ENCODE peak calls at places on chromosomes 13 and 19, in five cellular contexts. W is BJ, D is upper lobe of right lung, H is Panc1, M is thoracic aorta. J is an unnamed sample.

GRCh38 chr13:87677043-87677333 is 5.8 kb downstream of the SLITRK5 start:
- DNase-seq in W (no peak), H (no peak), M (no peak), D (no peak), J (no peak)

GRCh38 chr19:35116085-35116801 is 620 bp downstream of the FXYD3 start:
- DNase-seq in H (no peak), D (no peak), M (no peak), W (no peak), J (no peak)

GRCh38 chr13:48783181-48783630 is 129.5 kb downstream of the CYSLTR2 start:
- DNase-seq in D (peak; percentile 77), W (peak; percentile 88), M (peak; percentile 21), H (peak; percentile 4), J (no peak)

GRCh38 chr19:30340724-30341595 is 31.2 kb upstream of the ZNF536 start:
- DNase-seq in W (no peak), M (no peak), H (no peak), D (no peak), J (no peak)

GRCh38 chr13:42048625-42049453 is at the start of gene DGKH:
- DNase-seq in D (peak; percentile 92), H (no peak), W (no peak), M (peak; percentile 50), J (no peak)

GRCh38 chr19:35090795-35091214 is 24.8 kb upstream of the FXYD3 start:
- DNase-seq in W (no peak), H (no peak), D (no peak), M (no peak), J (no peak)

GRCh38 chr13:60642552-60642951 is 245.5 kb downstream of the TDRD3 start:
- DNase-seq in M (no peak), D (no peak), H (no peak), W (no peak), J (no peak)

GRCh38 chr19:46714523-46715106 is 2.3 kb downstream of the PRKD2 start:
- DNase-seq in H (no peak), D (no peak), M (no peak), W (no peak), J (no peak)

GRCh38 chr19:6357995-6358394 is 3.3 kb upstream of the CLPP start:
- DNase-seq in W (no peak), M (no peak), H (no peak), D (no peak), J (no peak)

GRCh38 chr13:51785592-51786424 is 18.2 kb downstream of the DHRS12 start:
- DNase-seq in M (no peak), W (peak; percentile 38), H (no peak), D (no peak), J (no peak)

GRCh38 chr13:70088926-70089325 is 18.7 kb upstream of the ATXN8OS start:
- DNase-seq in M (no peak), W (no peak), D (no peak), H (no peak), J (no peak)

GRCh38 chr13:84031120-84031519 is 148.8 kb upstream of the SLITRK1 start:
- DNase-seq in H (no peak), W (no peak), M (no peak), D (no peak), J (no peak)

GRCh38 chr13:79780240-79780639 is 299.3 kb downstream of the NDFIP2 start:
- DNase-seq in M (no peak), W (no peak), H (no peak), D (no peak), J (no peak)

GRCh38 chr13:97142452-97142851 is 79.7 kb upstream of the MBNL2 start:
- DNase-seq in D (no peak), H (no peak), W (no peak), M (no peak), J (no peak)

GRCh38 chr19:2048959-2049740 is 1.9 kb downstream of the MKNK2 start:
- DNase-seq in M (no peak), W (no peak), H (no peak), D (peak; percentile 77), J (no peak)

GRCh38 chr19:33386361-33386858 is 12.9 kb downstream of the CEBPG start:
- DNase-seq in M (no peak), H (no peak), D (no peak), W (no peak), J (no peak)

GRCh38 chr19:21482863-21483276 is 22.5 kb upstream of the ZNF429 start:
- DNase-seq in W (no peak), D (peak; percentile 83), M (no peak), H (no peak), J (no peak)

GRCh38 chr13:114106991-114107685 is 25.3 kb downstream of the RASA3 start:
- DNase-seq in D (peak; percentile 51), M (no peak), H (no peak), W (no peak), J (no peak)

GRCh38 chr13:107827840-107828549 is 387.3 kb downstream of the LIG4 start:
- DNase-seq in W (no peak), M (no peak), D (no peak), H (no peak), J (no peak)

GRCh38 chr13:27960362-27961226 is 8.5 kb downstream of the CDX2 start:
- DNase-seq in M (no peak), D (peak; percentile 81), W (no peak), H (no peak), J (no peak)

GRCh38 chr19:14150041-14150769 is 13.8 kb upstream of the ASF1B start:
- DNase-seq in H (no peak), M (no peak), D (no peak), W (no peak), J (no peak)

GRCh38 chr19:56367829-56368711 is 25.3 kb downstream of the ZNF582 start:
- DNase-seq in M (peak; percentile 53), W (peak; percentile 69), H (no peak), D (peak; percentile 95), J (peak; percentile 82)

GRCh38 chr19:14248578-14249011 is 42.6 kb upstream of the ADGRL1 start:
- DNase-seq in D (no peak), M (no peak), W (no peak), H (no peak), J (no peak)

GRCh38 chr19:1171755-1172352 is 2.2 kb downstream of the SBNO2 start:
- DNase-seq in M (no peak), D (no peak), W (no peak), H (no peak), J (no peak)

GRCh38 chr19:46710687-46711086 is 6.2 kb downstream of the PRKD2 start:
- DNase-seq in M (no peak), H (no peak), W (no peak), D (no peak), J (no peak)

GRCh38 chr13:109135018-109135417 is 505.6 kb downstream of the MYO16 start:
- DNase-seq in D (no peak), H (no peak), W (no peak), M (no peak), J (no peak)

GRCh38 chr13:51249767-51250741 is 27.9 kb downstream of the FAM124A start:
- DNase-seq in D (no peak), M (no peak), H (no peak), W (no peak), J (no peak)

GRCh38 chr13:20197361-20197834 is 4.7 kb upstream of the GJB2 start:
- DNase-seq in M (no peak), H (peak; percentile 36), D (no peak), W (no peak), J (no peak)
- TF ChIP-seq CTCF in M (peak; percentile 52), H (peak; percentile 69), D (peak; percentile 80), W (peak; percentile 81), J (peak; percentile 86)

GRCh38 chr19:41424335-41425173 is 2.6 kb downstream of the B3GNT8 start:
- DNase-seq in W (no peak), D (no peak), H (no peak), M (no peak), J (no peak)
- H3K36me3 ChIP-seq in W (peaks cover 24% of the 10 kb centered on the region), D (peaks cover 59% of the 10 kb centered on the region), H (no peaks in the 10 kb centered on the region), M (peaks cover 34% of the 10 kb centered on the region), J (no peaks in the 10 kb centered on the region)

DNA sequence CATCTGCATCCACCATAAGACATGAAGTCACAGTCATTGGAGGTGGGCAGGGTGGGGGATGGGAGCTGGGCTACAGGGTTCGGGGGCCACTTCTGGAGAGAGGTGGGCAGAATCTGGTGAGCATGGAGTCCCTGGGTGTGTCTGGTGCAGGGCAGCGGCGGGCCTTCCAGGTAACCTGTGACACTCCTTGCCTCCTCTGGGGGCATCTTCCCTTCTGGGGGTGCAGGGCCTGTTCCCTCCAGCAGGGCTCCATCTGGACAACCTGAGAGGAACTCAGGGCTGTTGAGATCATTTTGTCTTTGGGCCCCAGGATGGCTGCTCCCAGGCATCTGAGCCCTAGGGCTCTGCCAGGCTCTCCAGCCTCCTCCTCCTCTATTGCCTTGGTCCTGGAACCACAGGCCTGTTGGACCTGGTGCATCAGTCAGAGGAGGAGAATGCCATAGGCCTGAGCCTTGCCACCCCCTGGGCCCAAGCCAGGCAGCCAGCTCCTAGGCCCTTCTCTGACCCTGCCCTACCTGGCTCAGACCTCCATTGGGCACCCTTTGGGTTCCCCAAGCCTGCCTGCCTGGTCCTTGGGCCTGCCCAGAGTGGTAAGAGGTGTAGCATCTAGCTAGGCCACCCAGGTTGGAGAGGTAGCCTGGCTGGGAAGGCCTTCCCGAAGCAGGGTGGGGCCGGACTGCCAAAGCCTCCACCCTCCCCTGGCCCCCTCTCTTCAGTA is 13.4 kb downstream of the LYL1 start:
- DNase-seq in D (no peak), M (no peak), W (no peak), H (no peak), J (no peak)
- TF ChIP-seq CTCF in D (no peak), M (peak; percentile 46), W (peak; percentile 43), H (no peak), J (peak; percentile 45)

GRCh38 chr13:33110713-33111413 is 94.6 kb downstream of the KL start:
- DNase-seq in H (no peak), D (no peak), M (no peak), W (no peak), J (no peak)
- H3K36me3 ChIP-seq in H (no peaks in the 10 kb centered on the region), D (peaks cover 76% of the 10 kb centered on the region), M (peaks cover 21% of the 10 kb centered on the region), W (peaks cover 17% of the 10 kb centered on the region), J (peaks cover 5% of the 10 kb centered on the region)

DNA sequence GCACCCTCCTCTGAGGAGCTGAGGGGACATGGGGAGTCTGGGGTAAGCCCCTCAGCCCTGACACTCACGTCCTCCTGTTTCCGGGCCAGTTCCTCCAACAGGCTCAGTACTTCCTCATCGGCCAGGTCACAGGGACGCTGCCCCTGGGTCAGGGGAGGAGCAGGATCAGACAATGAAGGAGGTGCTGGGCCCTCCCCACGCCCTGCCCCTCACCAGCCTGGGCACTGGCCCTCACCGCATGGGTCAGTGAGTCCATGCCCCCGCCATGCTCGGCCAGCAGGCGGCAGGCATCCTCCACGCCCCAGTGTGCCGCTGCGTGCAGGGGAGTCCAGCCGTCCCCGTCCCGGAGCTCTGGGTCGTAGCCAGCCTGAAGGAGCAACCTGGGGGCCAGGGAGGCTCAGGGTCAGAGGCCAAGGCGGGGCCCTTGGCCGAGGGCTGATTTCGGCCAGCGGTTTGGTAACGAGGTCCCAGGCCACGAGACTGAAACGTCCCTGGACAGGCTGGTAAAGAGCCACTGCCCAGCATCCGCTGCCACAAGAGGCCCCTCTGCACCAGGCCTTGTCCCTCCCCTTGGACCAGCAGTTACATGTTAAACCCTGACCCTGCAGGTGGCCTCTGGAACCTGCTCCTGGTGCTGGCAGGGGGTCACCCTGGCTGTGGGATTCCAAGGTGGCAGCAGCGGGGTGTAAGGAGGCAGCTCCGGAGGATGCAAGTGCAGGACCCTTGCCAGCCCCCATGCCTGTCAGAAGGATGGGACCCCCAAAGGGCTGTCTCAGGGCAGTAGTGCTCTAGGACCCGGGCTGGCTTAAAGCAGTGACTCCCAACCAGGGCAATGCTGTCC is 18.5 kb downstream of the PPP1R12C start:
- DNase-seq in M (no peak), D (no peak), W (no peak), H (no peak), J (no peak)
- TF ChIP-seq CTCF in M (no peak), D (no peak), W (no peak), H (no peak), J (peak; percentile 18)